ENCODE peak calls at places on chromosome 6, in four cellular contexts. H, K, V and Q are unnamed samples.
A peak's percentile ranks its signal among the peaks of the same experiment; 100 is the strongest.

GRCh38 chr6:170027111-170028043 is 263.5 kb downstream of the DLL1 start:
- DNase-seq in H (no peak), K (no peak), V (no peak), Q (peak; percentile 47)

GRCh38 chr6:21987501-21987957 is 309.3 kb downstream of the PRL start:
- DNase-seq in H (peak; percentile 70), K (peak; percentile 97), V (peak; percentile 53), Q (peak; percentile 84)

GRCh38 chr6:140537834-140538680 is 1163.6 kb upstream of the CITED2 start:
- DNase-seq in H (peak; percentile 71), K (peak; percentile 97), V (no peak), Q (no peak)

GRCh38 chr6:123855493-123855892 is 51.8 kb downstream of the NKAIN2 start:
- DNase-seq in H (no peak), K (no peak), V (no peak), Q (no peak)

GRCh38 chr6:19896580-19897010 is 59.4 kb downstream of the ID4 start:
- DNase-seq in H (no peak), K (no peak), V (peak; percentile 77), Q (no peak)

GRCh38 chr6:7899046-7899888 is 11.3 kb downstream of the TXNDC5 start:
- DNase-seq in H (no peak), K (no peak), V (no peak), Q (no peak)

GRCh38 chr6:16688984-16689636 is 72.2 kb downstream of the ATXN1 start:
- DNase-seq in H (peak; percentile 91), K (peak; percentile 91), V (no peak), Q (no peak)

GRCh38 chr6:128914051-128914450 is 31.1 kb downstream of the LAMA2 start:
- DNase-seq in H (no peak), K (no peak), V (no peak), Q (no peak)

GRCh38 chr6:163494279-163494727 is 79.8 kb downstream of the QKI start:
- DNase-seq in H (peak; percentile 3), K (no peak), V (no peak), Q (no peak)

GRCh38 chr6:132100388-132100990 is 149.3 kb upstream of the CCN2 start:
- DNase-seq in H (no peak), K (no peak), V (no peak), Q (no peak)

GRCh38 chr6:151524059-151524458 is 30.2 kb downstream of the CCDC170 start:
- DNase-seq in H (no peak), K (no peak), V (no peak), Q (no peak)

GRCh38 chr6:8743146-8743745 is 307.9 kb upstream of the SLC35B3 start:
- DNase-seq in H (peak; percentile 27), K (no peak), V (peak; percentile 4), Q (no peak)

GRCh38 chr6:151773382-151773781 is 34.1 kb upstream of the ESR1 start:
- DNase-seq in H (peak; percentile 73), K (no peak), V (no peak), Q (no peak)

GRCh38 chr6:8219352-8219943 is 117.1 kb upstream of the EEF1E1 start:
- DNase-seq in H (peak; percentile 56), K (peak; percentile 53), V (peak; percentile 54), Q (no peak)